ENCODE peak calls at places on chromosomes 12 and 14, in six cellular contexts. One of them, this sample, is unnamed.
A peak's percentile ranks its signal among the peaks of the same experiment; 100 is the strongest.

GRCh38 chr12:32151081-32151480 is 44.4 kb downstream of the BICD1 start:
- DNase-seq in endothelial cell of umbilical vein: no peak
- DNase-seq in body of pancreas: no peak
- DNase-seq in uterus: no peak
- DNase-seq in IMR-90: no peak
- DNase-seq in breast epithelium: no peak
- DNase-seq in this sample: no peak

GRCh38 chr14:89616425-89617141 is 199.6 kb upstream of the FOXN3 start:
- DNase-seq in IMR-90: peak; percentile 39
- DNase-seq in endothelial cell of umbilical vein: peak; percentile 28
- DNase-seq in uterus: no peak
- DNase-seq in body of pancreas: no peak
- DNase-seq in breast epithelium: no peak
- DNase-seq in this sample: no peak

GRCh38 chr14:105192866-105193731 is 12.0 kb upstream of the NUDT14 start:
- DNase-seq in endothelial cell of umbilical vein: peak; percentile 89
- DNase-seq in breast epithelium: no peak
- DNase-seq in body of pancreas: no peak
- DNase-seq in IMR-90: peak; percentile 35
- DNase-seq in uterus: no peak
- DNase-seq in this sample: no peak

GRCh38 chr12:91331371-91331770 is 148.8 kb upstream of the DCN start:
- DNase-seq in uterus: no peak
- DNase-seq in breast epithelium: no peak
- DNase-seq in body of pancreas: no peak
- DNase-seq in endothelial cell of umbilical vein: no peak
- DNase-seq in IMR-90: no peak
- DNase-seq in this sample: no peak

GRCh38 chr14:98715054-98715453 is 556.9 kb downstream of the BCL11B start:
- DNase-seq in breast epithelium: no peak
- DNase-seq in uterus: no peak
- DNase-seq in endothelial cell of umbilical vein: no peak
- DNase-seq in IMR-90: no peak
- DNase-seq in body of pancreas: no peak
- DNase-seq in this sample: no peak

GRCh38 chr14:106530423-106531107 is 1004.2 kb downstream of the TMEM121 start:
- DNase-seq in endothelial cell of umbilical vein: no peak
- DNase-seq in uterus: no peak
- DNase-seq in body of pancreas: no peak
- DNase-seq in breast epithelium: no peak
- DNase-seq in IMR-90: no peak
- DNase-seq in this sample: no peak

GRCh38 chr12:83092101-83092500 is 405.4 kb downstream of the TMTC2 start:
- DNase-seq in breast epithelium: no peak
- DNase-seq in uterus: no peak
- DNase-seq in IMR-90: no peak
- DNase-seq in body of pancreas: no peak
- DNase-seq in endothelial cell of umbilical vein: no peak
- DNase-seq in this sample: no peak

GRCh38 chr12:90338365-90338764 is 616.6 kb downstream of the CCER1 start:
- DNase-seq in uterus: no peak
- DNase-seq in body of pancreas: no peak
- DNase-seq in breast epithelium: no peak
- DNase-seq in IMR-90: no peak
- DNase-seq in endothelial cell of umbilical vein: no peak
- DNase-seq in this sample: no peak

GRCh38 chr14:104665663-104666522 is 23.5 kb upstream of the INF2 start:
- DNase-seq in body of pancreas: peak; percentile 71
- DNase-seq in endothelial cell of umbilical vein: peak; percentile 53
- DNase-seq in IMR-90: no peak
- DNase-seq in breast epithelium: no peak
- DNase-seq in uterus: no peak
- DNase-seq in this sample: no peak

GRCh38 chr14:106318700-106319099 is 792.3 kb downstream of the TMEM121 start:
- DNase-seq in endothelial cell of umbilical vein: no peak
- DNase-seq in uterus: no peak
- DNase-seq in breast epithelium: no peak
- DNase-seq in body of pancreas: no peak
- DNase-seq in IMR-90: no peak
- DNase-seq in this sample: no peak

GRCh38 chr14:35159742-35160409 is 37.5 kb downstream of the PRORP start:
- DNase-seq in IMR-90: peak; percentile 97
- DNase-seq in endothelial cell of umbilical vein: peak; percentile 90
- DNase-seq in body of pancreas: no peak
- DNase-seq in breast epithelium: no peak
- DNase-seq in uterus: no peak
- DNase-seq in this sample: no peak

GRCh38 chr14:49607583-49607982 is 8.8 kb downstream of the LRR1 start:
- DNase-seq in body of pancreas: no peak
- DNase-seq in uterus: no peak
- DNase-seq in breast epithelium: no peak
- DNase-seq in endothelial cell of umbilical vein: no peak
- DNase-seq in IMR-90: no peak
- DNase-seq in this sample: no peak

GRCh38 chr12:60148109-60148508 is 552.3 kb downstream of the SLC16A7 start:
- DNase-seq in IMR-90: peak; percentile 92
- DNase-seq in breast epithelium: no peak
- DNase-seq in endothelial cell of umbilical vein: peak; percentile 87
- DNase-seq in body of pancreas: no peak
- DNase-seq in uterus: no peak
- DNase-seq in this sample: no peak

GRCh38 chr14:104356738-104357688 is 218.6 kb downstream of the KIF26A start:
- DNase-seq in breast epithelium: peak; percentile 38
- DNase-seq in uterus: no peak
- DNase-seq in IMR-90: no peak
- DNase-seq in body of pancreas: peak; percentile 3
- DNase-seq in endothelial cell of umbilical vein: no peak
- DNase-seq in this sample: peak; percentile 1

GRCh38 chr12:69345742-69346141 is 2.4 kb upstream of the LYZ start:
- DNase-seq in uterus: no peak
- DNase-seq in body of pancreas: no peak
- DNase-seq in breast epithelium: no peak
- DNase-seq in IMR-90: no peak
- DNase-seq in endothelial cell of umbilical vein: no peak
- DNase-seq in this sample: no peak

GRCh38 chr12:126443977-126444376 is 1378.7 kb downstream of the AACS start:
- DNase-seq in breast epithelium: no peak
- DNase-seq in endothelial cell of umbilical vein: no peak
- DNase-seq in body of pancreas: no peak
- DNase-seq in IMR-90: no peak
- DNase-seq in uterus: no peak
- DNase-seq in this sample: no peak

GRCh38 chr12:101795786-101796185 is 35.0 kb downstream of the GNPTAB start:
- DNase-seq in body of pancreas: no peak
- DNase-seq in IMR-90: no peak
- DNase-seq in endothelial cell of umbilical vein: no peak
- DNase-seq in uterus: no peak
- DNase-seq in breast epithelium: no peak
- DNase-seq in this sample: no peak

GRCh38 chr12:47825239-47825639 is 5.5 kb upstream of the HDAC7 start:
- DNase-seq in uterus: peak; percentile 85
- DNase-seq in endothelial cell of umbilical vein: no peak
- DNase-seq in body of pancreas: no peak
- DNase-seq in IMR-90: no peak
- DNase-seq in breast epithelium: no peak
- DNase-seq in this sample: peak; percentile 52

GRCh38 chr12:47829584-47829983 is 9.9 kb upstream of the HDAC7 start:
- DNase-seq in endothelial cell of umbilical vein: no peak
- DNase-seq in body of pancreas: no peak
- DNase-seq in uterus: no peak
- DNase-seq in IMR-90: no peak
- DNase-seq in breast epithelium: no peak
- DNase-seq in this sample: no peak

GRCh38 chr12:47828008-47828966 is 8.6 kb upstream of the HDAC7 start:
- DNase-seq in body of pancreas: no peak
- DNase-seq in IMR-90: no peak
- DNase-seq in uterus: no peak
- DNase-seq in breast epithelium: no peak
- DNase-seq in endothelial cell of umbilical vein: no peak
- DNase-seq in this sample: no peak

GRCh38 chr12:47832263-47832933 is 12.7 kb upstream of the HDAC7 start:
- DNase-seq in breast epithelium: no peak
- DNase-seq in body of pancreas: no peak
- DNase-seq in uterus: no peak
- DNase-seq in IMR-90: no peak
- DNase-seq in endothelial cell of umbilical vein: no peak
- DNase-seq in this sample: no peak

DNA sequence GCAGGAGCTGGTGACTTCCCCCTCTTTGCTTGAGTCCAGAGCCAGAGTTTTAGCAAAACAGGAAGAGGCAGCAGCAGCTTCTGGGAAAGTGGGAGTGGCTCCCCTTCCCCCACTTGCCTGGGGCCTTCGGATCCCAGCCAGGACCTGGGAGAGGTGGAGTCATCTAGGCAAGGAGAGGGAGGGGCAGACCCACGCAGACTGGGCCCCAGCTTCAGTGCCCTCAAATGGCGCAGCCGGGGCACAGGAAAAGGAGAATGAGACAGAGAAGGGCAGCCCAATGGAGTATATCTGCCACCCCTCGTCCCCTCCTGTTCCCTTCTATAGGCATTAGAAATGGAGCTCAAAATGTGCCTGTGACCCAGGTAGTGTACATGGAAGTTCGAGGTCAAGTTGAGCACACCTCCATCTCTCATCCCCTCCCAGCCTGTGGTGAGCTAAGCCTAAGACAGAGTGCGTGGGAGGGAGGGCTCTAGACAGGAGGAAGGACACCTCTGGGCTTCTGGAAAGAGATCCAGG is 9.3 kb upstream of the HDAC7 start:
- DNase-seq in body of pancreas: peak; percentile 61
- DNase-seq in uterus: peak; percentile 91
- DNase-seq in endothelial cell of umbilical vein: peak; percentile 77
- DNase-seq in IMR-90: peak; percentile 59
- DNase-seq in breast epithelium: peak; percentile 93
- DNase-seq in this sample: peak; percentile 56
- TF ChIP-seq POLR2A in body of pancreas: peak; percentile 28
- TF ChIP-seq POLR2A in uterus: no peak
- TF ChIP-seq POLR2A in endothelial cell of umbilical vein: no peak
- TF ChIP-seq POLR2A in IMR-90: no peak
- TF ChIP-seq POLR2A in breast epithelium: no peak
- TF ChIP-seq POLR2A in this sample: no peak

DNA sequence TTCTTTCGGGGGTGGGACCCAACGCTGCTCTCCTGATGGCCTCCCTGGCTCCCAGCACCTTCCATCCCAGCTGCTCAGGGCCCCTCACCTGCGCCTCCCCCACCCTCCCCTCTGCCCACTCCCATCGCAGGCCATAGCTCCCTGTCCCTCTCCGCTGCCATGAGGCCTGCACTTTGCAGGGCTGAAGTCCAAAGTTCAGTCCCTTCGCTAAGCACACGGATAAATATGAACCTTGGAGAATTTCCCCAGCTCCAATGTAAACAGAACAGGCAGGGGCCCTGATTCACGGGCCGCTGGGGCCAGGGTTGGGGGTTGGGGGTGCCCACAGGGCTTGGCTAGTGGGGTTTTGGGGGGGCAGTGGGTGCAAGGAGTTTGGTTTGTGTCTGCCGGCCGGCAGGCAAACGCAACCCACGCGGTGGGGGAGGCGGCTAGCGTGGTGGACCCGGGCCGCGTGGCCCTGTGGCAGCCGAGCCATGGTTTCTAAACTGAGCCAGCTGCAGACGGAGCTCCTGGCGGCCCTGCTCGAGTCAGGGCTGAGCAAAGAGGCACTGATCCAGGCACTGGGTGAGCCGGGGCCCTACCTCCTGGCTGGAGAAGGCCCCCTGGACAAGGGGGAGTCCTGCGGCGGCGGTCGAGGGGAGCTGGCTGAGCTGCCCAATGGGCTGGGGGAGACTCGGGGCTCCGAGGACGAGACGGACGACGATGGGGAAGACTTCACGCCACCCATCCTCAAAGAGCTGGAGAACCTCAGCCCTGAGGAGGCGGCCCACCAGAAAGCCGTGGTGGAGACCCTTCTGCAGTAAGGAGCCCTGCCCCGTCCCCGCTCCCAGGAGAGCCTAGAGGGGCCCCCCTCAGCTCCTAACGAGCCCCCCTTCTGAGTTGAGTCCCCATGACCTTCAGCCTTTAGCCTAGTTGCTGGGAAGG is at the start of gene HNF1A:
- DNase-seq in breast epithelium: no peak
- DNase-seq in body of pancreas: peak; percentile 75
- DNase-seq in uterus: no peak
- DNase-seq in IMR-90: no peak
- DNase-seq in endothelial cell of umbilical vein: no peak
- DNase-seq in this sample: no peak
- TF ChIP-seq POLR2A in breast epithelium: no peak
- TF ChIP-seq POLR2A in body of pancreas: peak; percentile 41
- TF ChIP-seq POLR2A in uterus: no peak
- TF ChIP-seq POLR2A in IMR-90: no peak
- TF ChIP-seq POLR2A in endothelial cell of umbilical vein: no peak
- TF ChIP-seq POLR2A in this sample: no peak

DNA sequence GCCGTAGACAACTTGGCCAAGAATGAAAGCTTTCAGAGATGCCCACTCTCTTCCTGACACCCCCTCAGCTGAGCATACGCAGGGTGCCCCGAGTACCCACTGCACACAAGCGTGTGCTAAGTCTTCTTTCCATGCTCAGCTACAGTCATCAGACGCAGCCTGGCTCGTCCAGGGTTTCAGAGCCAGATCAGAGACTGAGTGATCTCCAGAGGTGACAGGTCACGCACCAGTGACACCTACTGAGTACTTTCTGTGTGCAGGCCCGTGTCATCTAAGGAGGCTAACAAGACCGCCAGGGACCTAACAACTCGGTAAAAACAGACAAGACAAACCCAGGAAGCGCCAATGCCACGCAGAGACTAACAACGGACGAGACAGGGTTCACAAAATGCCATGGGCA is 25.1 kb downstream of the STX2 start:
- DNase-seq in IMR-90: no peak
- DNase-seq in breast epithelium: no peak
- DNase-seq in endothelial cell of umbilical vein: no peak
- DNase-seq in uterus: no peak
- DNase-seq in body of pancreas: no peak
- DNase-seq in this sample: no peak
- TF ChIP-seq POLR2A in IMR-90: no peak
- TF ChIP-seq POLR2A in breast epithelium: no peak
- TF ChIP-seq POLR2A in endothelial cell of umbilical vein: no peak
- TF ChIP-seq POLR2A in uterus: no peak
- TF ChIP-seq POLR2A in body of pancreas: no peak
- TF ChIP-seq POLR2A in this sample: no peak

DNA sequence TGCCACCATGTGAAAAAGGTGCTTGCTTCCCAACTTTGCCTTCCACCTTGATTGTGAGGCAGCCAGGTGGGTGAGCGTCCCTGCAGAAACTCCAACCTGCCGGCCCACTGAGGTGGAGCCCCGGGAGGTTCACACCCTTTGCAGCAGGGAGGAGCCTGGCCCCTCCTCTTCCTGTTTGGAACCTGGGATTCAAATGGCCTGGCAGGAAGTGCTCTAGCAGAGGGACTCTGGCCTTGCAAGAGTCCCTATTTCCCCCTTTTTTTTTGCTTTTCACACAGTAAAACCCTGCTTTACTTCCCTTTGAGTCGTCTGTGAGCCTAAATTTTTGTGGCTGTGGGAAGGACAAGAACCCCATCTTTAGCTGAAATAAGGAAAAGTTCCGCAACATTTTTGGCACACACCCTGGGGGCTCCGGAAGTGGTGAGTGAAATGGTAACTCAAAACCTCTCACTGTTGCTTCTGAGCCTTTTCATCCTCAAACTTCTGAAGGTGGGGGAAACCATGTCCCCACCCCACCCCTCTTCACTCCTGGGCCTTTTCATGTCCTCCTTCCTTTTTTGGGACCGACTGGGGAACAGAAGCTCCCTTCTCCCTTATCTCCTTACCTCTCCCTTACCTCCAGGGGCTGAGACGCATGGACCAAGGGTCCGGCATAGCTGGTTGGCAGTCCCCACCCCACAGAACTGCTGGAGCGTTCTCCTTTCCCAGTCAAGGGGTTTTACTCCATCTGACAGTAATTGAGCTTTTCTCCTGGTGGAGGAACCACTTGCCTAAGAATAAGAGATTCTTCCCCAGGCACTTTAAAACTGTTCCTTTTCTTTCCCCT is 102.0 kb downstream of the KCNMB4 start:
- DNase-seq in IMR-90: no peak
- DNase-seq in endothelial cell of umbilical vein: no peak
- DNase-seq in body of pancreas: no peak
- DNase-seq in breast epithelium: no peak
- DNase-seq in uterus: no peak
- DNase-seq in this sample: no peak
- TF ChIP-seq POLR2A in IMR-90: no peak
- TF ChIP-seq POLR2A in endothelial cell of umbilical vein: no peak
- TF ChIP-seq POLR2A in body of pancreas: no peak
- TF ChIP-seq POLR2A in breast epithelium: no peak
- TF ChIP-seq POLR2A in uterus: no peak
- TF ChIP-seq POLR2A in this sample: no peak